ENCODE peak calls at places on chromosomes 7 and 10, in four cellular contexts. One of them, this sample, is unnamed.

GRCh38 chr10:69965086-69965485 is 87.6 kb upstream of the MACROH2A2 start:
- DNase-seq in smooth muscle cell of the brain vasculature: no peak
- DNase-seq in neural progenitor cell: no peak
- DNase-seq in activated effector memory CD4-positive, alpha-beta T cell treated with Interleukin-2 at 50 U/mL for 16 hours: no peak
- DNase-seq in this sample: no peak

GRCh38 chr10:32459072-32459703 is 13.2 kb downstream of the CCDC7 start:
- DNase-seq in smooth muscle cell of the brain vasculature: no peak
- DNase-seq in neural progenitor cell: no peak
- DNase-seq in activated effector memory CD4-positive, alpha-beta T cell treated with Interleukin-2 at 50 U/mL for 16 hours: peak; percentile 37
- DNase-seq in this sample: no peak

GRCh38 chr10:89283174-89283987 is 18.5 kb upstream of the IFIT2 start:
- DNase-seq in smooth muscle cell of the brain vasculature: no peak
- DNase-seq in neural progenitor cell: no peak
- DNase-seq in activated effector memory CD4-positive, alpha-beta T cell treated with Interleukin-2 at 50 U/mL for 16 hours: no peak
- DNase-seq in this sample: no peak

GRCh38 chr10:17256627-17257026 is 28.6 kb downstream of the VIM start:
- DNase-seq in smooth muscle cell of the brain vasculature: no peak
- DNase-seq in neural progenitor cell: no peak
- DNase-seq in activated effector memory CD4-positive, alpha-beta T cell treated with Interleukin-2 at 50 U/mL for 16 hours: no peak
- DNase-seq in this sample: no peak

GRCh38 chr7:146606628-146607027 is 490.0 kb downstream of the CNTNAP2 start:
- DNase-seq in smooth muscle cell of the brain vasculature: no peak
- DNase-seq in neural progenitor cell: no peak
- DNase-seq in activated effector memory CD4-positive, alpha-beta T cell treated with Interleukin-2 at 50 U/mL for 16 hours: no peak
- DNase-seq in this sample: no peak

GRCh38 chr10:118457824-118458428 is 115.8 kb upstream of the FAM204A start:
- DNase-seq in smooth muscle cell of the brain vasculature: no peak
- DNase-seq in neural progenitor cell: no peak
- DNase-seq in activated effector memory CD4-positive, alpha-beta T cell treated with Interleukin-2 at 50 U/mL for 16 hours: no peak
- DNase-seq in this sample: no peak

GRCh38 chr7:3673524-3673923 is 372.5 kb downstream of the SDK1 start:
- DNase-seq in smooth muscle cell of the brain vasculature: no peak
- DNase-seq in neural progenitor cell: peak; percentile 72
- DNase-seq in activated effector memory CD4-positive, alpha-beta T cell treated with Interleukin-2 at 50 U/mL for 16 hours: peak; percentile 13
- DNase-seq in this sample: peak; percentile 58

GRCh38 chr7:2681954-2682799 is 5.8 kb upstream of the AMZ1 start:
- DNase-seq in smooth muscle cell of the brain vasculature: no peak
- DNase-seq in neural progenitor cell: no peak
- DNase-seq in activated effector memory CD4-positive, alpha-beta T cell treated with Interleukin-2 at 50 U/mL for 16 hours: no peak
- DNase-seq in this sample: no peak

GRCh38 chr10:22657566-22658190 is 56.7 kb downstream of the PIP4K2A start:
- DNase-seq in smooth muscle cell of the brain vasculature: no peak
- DNase-seq in neural progenitor cell: no peak
- DNase-seq in activated effector memory CD4-positive, alpha-beta T cell treated with Interleukin-2 at 50 U/mL for 16 hours: no peak
- DNase-seq in this sample: no peak

GRCh38 chr10:102863660-102864059 is 5.6 kb upstream of the AS3MT start:
- DNase-seq in smooth muscle cell of the brain vasculature: no peak
- DNase-seq in neural progenitor cell: no peak
- DNase-seq in activated effector memory CD4-positive, alpha-beta T cell treated with Interleukin-2 at 50 U/mL for 16 hours: no peak
- DNase-seq in this sample: no peak

GRCh38 chr7:96157856-96158255 is 164.0 kb downstream of the SLC25A13 start:
- DNase-seq in smooth muscle cell of the brain vasculature: no peak
- DNase-seq in neural progenitor cell: no peak
- DNase-seq in activated effector memory CD4-positive, alpha-beta T cell treated with Interleukin-2 at 50 U/mL for 16 hours: no peak
- DNase-seq in this sample: no peak

GRCh38 chr7:151426486-151426905 is 13.4 kb downstream of the CRYGN start:
- DNase-seq in smooth muscle cell of the brain vasculature: peak; percentile 92
- DNase-seq in neural progenitor cell: no peak
- DNase-seq in activated effector memory CD4-positive, alpha-beta T cell treated with Interleukin-2 at 50 U/mL for 16 hours: no peak
- DNase-seq in this sample: no peak

GRCh38 chr10:125004571-125005311 is 62.8 kb downstream of the ZRANB1 start:
- DNase-seq in smooth muscle cell of the brain vasculature: no peak
- DNase-seq in neural progenitor cell: no peak
- DNase-seq in activated effector memory CD4-positive, alpha-beta T cell treated with Interleukin-2 at 50 U/mL for 16 hours: no peak
- DNase-seq in this sample: no peak

GRCh38 chr7:94303736-94304135 is 91.0 kb upstream of the COL1A2 start:
- DNase-seq in smooth muscle cell of the brain vasculature: no peak
- DNase-seq in neural progenitor cell: no peak
- DNase-seq in activated effector memory CD4-positive, alpha-beta T cell treated with Interleukin-2 at 50 U/mL for 16 hours: no peak
- DNase-seq in this sample: peak; percentile 29

GRCh38 chr10:112332022-112332421 is 41.9 kb upstream of the ACSL5 start:
- DNase-seq in smooth muscle cell of the brain vasculature: no peak
- DNase-seq in neural progenitor cell: no peak
- DNase-seq in activated effector memory CD4-positive, alpha-beta T cell treated with Interleukin-2 at 50 U/mL for 16 hours: no peak
- DNase-seq in this sample: no peak

This sample was measured in iPS-NIHi11.